ENCODE peak calls at places on chromosomes 6 and 20, in four cellular contexts. U, S, Q and Z are unnamed samples.

GRCh38 chr6:34600101-34600500 is 44.0 kb upstream of the SPDEF start:
- DNase-seq in U (no peak), S (no peak), Q (no peak), Z (no peak)

GRCh38 chr20:15854871-15855270 is 718.4 kb downstream of the KIF16B start:
- DNase-seq in U (no peak), S (no peak), Q (no peak), Z (no peak)

GRCh38 chr6:74578339-74578738 is 627.5 kb downstream of the COL12A1 start:
- DNase-seq in U (no peak), S (no peak), Q (no peak), Z (no peak)

GRCh38 chr6:138550346-138550767 is 51.1 kb upstream of the NHSL1 start:
- DNase-seq in U (no peak), S (peak; percentile 95), Q (no peak), Z (no peak)

GRCh38 chr6:159718634-159719033 is 8.7 kb upstream of the WTAP start:
- DNase-seq in U (no peak), S (no peak), Q (peak; percentile 34), Z (no peak)

GRCh38 chr6:15363523-15364400 is 117.9 kb downstream of the JARID2 start:
- DNase-seq in U (peak; percentile 39), S (no peak), Q (no peak), Z (no peak)

GRCh38 chr20:40446868-40447267 is 242.2 kb downstream of the MAFB start:
- DNase-seq in U (no peak), S (no peak), Q (no peak), Z (no peak)

GRCh38 chr6:107657755-107658461 is 166.2 kb downstream of the SCML4 start:
- DNase-seq in U (no peak), S (no peak), Q (no peak), Z (no peak)

GRCh38 chr6:144756469-144756868 is 471.3 kb downstream of the UTRN start:
- DNase-seq in U (no peak), S (no peak), Q (no peak), Z (no peak)

GRCh38 chr6:87430499-87430898 is 22.7 kb downstream of the CFAP206 start:
- DNase-seq in U (no peak), S (no peak), Q (no peak), Z (no peak)

GRCh38 chr6:17484201-17484606 is 90.8 kb downstream of the CAP2 start:
- DNase-seq in U (peak; percentile 36), S (no peak), Q (no peak), Z (no peak)

GRCh38 chr6:165987483-165988305 is 180.0 kb downstream of the TBXT start:
- DNase-seq in U (peak; percentile 78), S (no peak), Q (peak; percentile 8), Z (peak; percentile 63)

GRCh38 chr20:17809714-17810631 is 110.2 kb downstream of the BANF2 start:
- DNase-seq in U (no peak), S (no peak), Q (no peak), Z (no peak)

GRCh38 chr6:4320860-4321259 is 185.5 kb upstream of the ECI2 start:
- DNase-seq in U (peak; percentile 43), S (no peak), Q (no peak), Z (no peak)

GRCh38 chr6:69362209-69362608 is 434.6 kb downstream of the LMBRD1 start:
- DNase-seq in U (no peak), S (no peak), Q (no peak), Z (no peak)

GRCh38 chr6:37819802-37820712 is 530 bp downstream of the ZFAND3 start:
- DNase-seq in U (peak; percentile 23), S (peak; percentile 54), Q (peak; percentile 68), Z (peak; percentile 26)

GRCh38 chr6:144033816-144034540 is 25.9 kb upstream of the PLAGL1 start:
- DNase-seq in U (no peak), S (no peak), Q (peak; percentile 44), Z (no peak)

GRCh38 chr20:56400001-56400640 is 7.7 kb downstream of the CSTF1 start:
- DNase-seq in U (peak; percentile 53), S (peak; percentile 76), Q (peak; percentile 86), Z (peak; percentile 32)

GRCh38 chr20:51966296-51966971 is 164.1 kb upstream of the SALL4 start:
- DNase-seq in U (peak; percentile 59), S (peak; percentile 84), Q (peak; percentile 53), Z (peak; percentile 71)

GRCh38 chr6:159676804-159677203 is 16.2 kb downstream of the SOD2 start:
- DNase-seq in U (no peak), S (no peak), Q (no peak), Z (no peak)

GRCh38 chr6:12543953-12544352 is 172.6 kb upstream of the PHACTR1 start:
- DNase-seq in U (no peak), S (no peak), Q (no peak), Z (no peak)

GRCh38 chr6:101537917-101538316 is 144.4 kb downstream of the GRIK2 start:
- DNase-seq in U (no peak), S (no peak), Q (no peak), Z (no peak)

GRCh38 chr20:51636123-51636522 is 93.6 kb upstream of the NFATC2 start:
- DNase-seq in U (no peak), S (no peak), Q (no peak), Z (no peak)

GRCh38 chr6:71072508-71072907 is 115.6 kb upstream of the B3GAT2 start:
- DNase-seq in U (peak; percentile 16), S (no peak), Q (no peak), Z (no peak)

GRCh38 chr6:141406761-141407160 is 726.0 kb upstream of the GJE1 start:
- DNase-seq in U (no peak), S (no peak), Q (no peak), Z (no peak)

GRCh38 chr6:6515691-6516607 is 72.6 kb upstream of the LY86 start:
- DNase-seq in U (no peak), S (no peak), Q (no peak), Z (no peak)

GRCh38 chr6:51526922-51527321 is 560.5 kb downstream of the PKHD1 start:
- DNase-seq in U (no peak), S (no peak), Q (no peak), Z (no peak)

GRCh38 chr6:51526049-51526448 is 561.4 kb downstream of the PKHD1 start:
- DNase-seq in U (no peak), S (no peak), Q (no peak), Z (no peak)

GRCh38 chr6:51531623-51532022 is 555.8 kb downstream of the PKHD1 start:
- DNase-seq in U (no peak), S (no peak), Q (no peak), Z (no peak)

GRCh38 chr6:51528556-51528955 is 558.9 kb downstream of the PKHD1 start:
- DNase-seq in U (no peak), S (no peak), Q (no peak), Z (no peak)

GRCh38 chr6:51529240-51529639 is 558.2 kb downstream of the PKHD1 start:
- DNase-seq in U (no peak), S (no peak), Q (no peak), Z (no peak)
- TF ChIP-seq ELF4 in U (no peak), S (no peak), Q (no peak), Z (no peak)

GRCh38 chr6:55449219-55449618 is 122.0 kb downstream of the GFRAL start:
- DNase-seq in U (peak; percentile 13), S (no peak), Q (no peak), Z (peak; percentile 12)

GRCh38 chr6:55450007-55450406 is 122.7 kb downstream of the GFRAL start:
- DNase-seq in U (no peak), S (no peak), Q (no peak), Z (no peak)

GRCh38 chr6:55445648-55446204 is 118.5 kb downstream of the GFRAL start:
- DNase-seq in U (peak; percentile 15), S (peak; percentile 12), Q (peak; percentile 12), Z (no peak)

GRCh38 chr6:55443238-55444134 is 116.2 kb downstream of the GFRAL start:
- DNase-seq in U (no peak), S (no peak), Q (no peak), Z (no peak)

DNA sequence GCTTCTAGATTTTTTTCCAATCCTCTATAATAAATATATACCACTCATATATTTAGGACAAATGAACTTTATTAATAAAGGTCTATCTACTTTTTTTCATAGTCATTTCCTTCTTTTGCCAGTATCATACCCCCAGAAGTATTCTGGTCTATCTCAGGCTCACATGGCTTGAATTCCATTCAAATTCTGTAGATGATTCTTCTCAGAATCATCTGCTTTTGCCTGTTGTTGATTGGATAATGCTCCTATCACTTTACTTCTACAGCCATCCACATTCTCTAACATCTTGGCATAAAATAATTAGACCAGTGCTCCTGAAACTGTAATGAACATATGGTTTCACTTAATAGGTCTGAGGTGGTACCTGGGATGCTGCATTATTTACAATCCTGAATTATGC is 121.2 kb downstream of the GFRAL start:
- DNase-seq in U (no peak), S (no peak), Q (no peak), Z (no peak)
- TF ChIP-seq ELF4 in U (no peak), S (no peak), Q (no peak), Z (no peak)

GRCh38 chr6:41872102-41872602 is 23.0 kb downstream of the USP49 start:
- DNase-seq in U (no peak), S (no peak), Q (no peak), Z (no peak)

GRCh38 chr6:41877051-41877680 is 18.0 kb downstream of the USP49 start:
- DNase-seq in U (no peak), S (peak; percentile 68), Q (no peak), Z (no peak)

GRCh38 chr6:41874741-41875140 is 20.4 kb downstream of the USP49 start:
- DNase-seq in U (no peak), S (no peak), Q (no peak), Z (no peak)

GRCh38 chr6:41871677-41872076 is 23.5 kb downstream of the USP49 start:
- DNase-seq in U (no peak), S (no peak), Q (no peak), Z (no peak)
- TF ChIP-seq ELF4 in U (no peak), S (no peak), Q (no peak), Z (no peak)

GRCh38 chr20:45407067-45407745 is 883 bp upstream of the DBNDD2 start:
- DNase-seq in U (peak; percentile 17), S (no peak), Q (peak; percentile 25), Z (no peak)
- TF ChIP-seq ELF4 in U (no peak), S (no peak), Q (no peak), Z (no peak)